ENCODE peak calls at places on chromosomes 2 and 18, in four cellular contexts. One of them, this sample, is unnamed.

GRCh38 chr2:27925640-27926472 is 35.3 kb downstream of the BABAM2 start:
- DNase-seq in H1: no peak
- DNase-seq in GM12878: no peak
- DNase-seq in HepG2: no peak
- DNase-seq in this sample: no peak

GRCh38 chr2:76556054-76556453 is 845.3 kb upstream of the GCFC2 start:
- DNase-seq in H1: no peak
- DNase-seq in GM12878: no peak
- DNase-seq in HepG2: no peak
- DNase-seq in this sample: no peak

GRCh38 chr2:11161747-11162146 is 6.5 kb downstream of the SLC66A3 start:
- DNase-seq in H1: no peak
- DNase-seq in GM12878: no peak
- DNase-seq in HepG2: no peak
- DNase-seq in this sample: no peak

GRCh38 chr2:127637725-127638252 is 8.2 kb upstream of the GPR17 start:
- DNase-seq in H1: no peak
- DNase-seq in GM12878: no peak
- DNase-seq in HepG2: no peak
- DNase-seq in this sample: peak

GRCh38 chr18:75100832-75101630 is 107.9 kb downstream of the PTGR3 start:
- DNase-seq in H1: peak
- DNase-seq in GM12878: no peak
- DNase-seq in HepG2: no peak
- DNase-seq in this sample: peak

GRCh38 chr2:222743263-222743865 is 71.9 kb downstream of the MOGAT1 start:
- DNase-seq in H1: no peak
- DNase-seq in GM12878: no peak
- DNase-seq in HepG2: no peak
- DNase-seq in this sample: no peak

GRCh38 chr18:38801640-38802039 is 1236.0 kb upstream of the CELF4 start:
- DNase-seq in H1: no peak
- DNase-seq in GM12878: no peak
- DNase-seq in HepG2: no peak
- DNase-seq in this sample: peak

GRCh38 chr2:55842009-55842408 is 81.6 kb downstream of the EFEMP1 start:
- DNase-seq in H1: no peak
- DNase-seq in GM12878: no peak
- DNase-seq in HepG2: no peak
- DNase-seq in this sample: no peak

GRCh38 chr2:222703866-222704265 is 32.4 kb downstream of the MOGAT1 start:
- DNase-seq in H1: no peak
- DNase-seq in GM12878: no peak
- DNase-seq in HepG2: no peak
- DNase-seq in this sample: no peak

GRCh38 chr2:150339951-150340350 is 147.5 kb downstream of the RND3 start:
- DNase-seq in H1: no peak
- DNase-seq in GM12878: no peak
- DNase-seq in HepG2: no peak
- DNase-seq in this sample: no peak

GRCh38 chr2:236955675-236956618 is 129.7 kb upstream of the COPS8 start:
- DNase-seq in H1: no peak
- DNase-seq in GM12878: no peak
- DNase-seq in HepG2: peak
- DNase-seq in this sample: no peak

GRCh38 chr2:119541476-119541875 is 2.8 kb upstream of the CFAP221 start:
- DNase-seq in H1: no peak
- DNase-seq in GM12878: no peak
- DNase-seq in HepG2: no peak
- DNase-seq in this sample: no peak

GRCh38 chr18:35345950-35346349 is 1.7 kb upstream of the ZNF24 start:
- DNase-seq in H1: no peak
- DNase-seq in GM12878: no peak
- DNase-seq in HepG2: no peak
- DNase-seq in this sample: no peak

GRCh38 chr2:218429951-218430692 is 11.2 kb downstream of the VIL1 start:
- DNase-seq in H1: no peak
- DNase-seq in GM12878: no peak
- DNase-seq in HepG2: no peak
- DNase-seq in this sample: no peak

GRCh38 chr18:22186484-22186971 is 17.1 kb downstream of the GATA6 start:
- DNase-seq in H1: no peak
- DNase-seq in GM12878: no peak
- DNase-seq in HepG2: no peak
- DNase-seq in this sample: no peak

GRCh38 chr2:169119816-169120215 is 50.5 kb downstream of the DHRS9 start:
- DNase-seq in H1: no peak
- DNase-seq in GM12878: no peak
- DNase-seq in HepG2: no peak
- DNase-seq in this sample: no peak

GRCh38 chr18:2337552-2338141 is 233.7 kb downstream of the METTL4 start:
- DNase-seq in H1: peak
- DNase-seq in GM12878: no peak
- DNase-seq in HepG2: peak
- DNase-seq in this sample: no peak

GRCh38 chr2:238097988-238098853 is 1.9 kb upstream of the ESPNL start:
- DNase-seq in H1: peak
- DNase-seq in GM12878: no peak
- DNase-seq in HepG2: no peak
- DNase-seq in this sample: peak

GRCh38 chr2:84613082-84613481 is 96.8 kb downstream of the DNAH6 start:
- DNase-seq in H1: no peak
- DNase-seq in GM12878: no peak
- DNase-seq in HepG2: peak
- DNase-seq in this sample: no peak

GRCh38 chr2:241232736-241233575 is 44.5 kb downstream of the ANO7 start:
- DNase-seq in H1: no peak
- DNase-seq in GM12878: no peak
- DNase-seq in HepG2: no peak
- DNase-seq in this sample: no peak

GRCh38 chr2:236871500-236872001 is 214.1 kb upstream of the COPS8 start:
- DNase-seq in H1: peak
- DNase-seq in GM12878: no peak
- DNase-seq in HepG2: peak
- DNase-seq in this sample: no peak

GRCh38 chr2:113328043-113328442 is 49.3 kb upstream of the PAX8 start:
- DNase-seq in H1: no peak
- DNase-seq in GM12878: no peak
- DNase-seq in HepG2: no peak
- DNase-seq in this sample: no peak
- TF ChIP-seq SUZ12 in H1: no peak
- TF ChIP-seq SUZ12 in GM12878: no peak
- TF ChIP-seq SUZ12 in HepG2: no peak
- TF ChIP-seq SUZ12 in this sample: no peak

GRCh38 chr18:57437782-57438668 is 2.9 kb downstream of the ONECUT2 start:
- DNase-seq in H1: peak
- DNase-seq in GM12878: no peak
- DNase-seq in HepG2: peak
- DNase-seq in this sample: no peak
- TF ChIP-seq YY1 in H1: no peak
- TF ChIP-seq YY1 in GM12878: no peak
- TF ChIP-seq YY1 in HepG2: peak
- TF ChIP-seq YY1 in this sample: no peak

DNA sequence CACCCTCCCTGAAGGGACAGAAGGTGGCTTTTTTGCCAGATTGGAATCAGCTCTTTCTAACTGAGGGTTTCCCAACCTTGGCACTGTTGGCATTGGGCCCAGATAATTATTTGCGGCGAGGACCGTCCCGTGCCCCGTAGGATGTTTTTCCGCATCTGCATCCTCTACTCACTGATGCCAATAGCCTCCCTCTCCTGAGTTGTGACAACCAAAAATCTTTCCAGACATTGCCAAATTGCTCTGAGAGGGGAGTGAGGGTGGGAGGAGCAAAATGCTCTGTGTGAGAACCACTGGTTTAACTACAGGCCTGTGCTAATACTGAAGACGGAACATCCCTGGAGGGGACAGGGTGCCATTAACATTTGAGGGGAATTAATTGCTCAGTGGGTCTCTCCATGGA is 33.6 kb upstream of the GLI2 start:
- DNase-seq in H1: no peak
- DNase-seq in GM12878: no peak
- DNase-seq in HepG2: no peak
- DNase-seq in this sample: no peak
- TF ChIP-seq ZNF274 in H1: no peak
- TF ChIP-seq ZNF274 in GM12878: no peak
- TF ChIP-seq ZNF274 in HepG2: no peak
- TF ChIP-seq ZNF274 in this sample: no peak

DNA sequence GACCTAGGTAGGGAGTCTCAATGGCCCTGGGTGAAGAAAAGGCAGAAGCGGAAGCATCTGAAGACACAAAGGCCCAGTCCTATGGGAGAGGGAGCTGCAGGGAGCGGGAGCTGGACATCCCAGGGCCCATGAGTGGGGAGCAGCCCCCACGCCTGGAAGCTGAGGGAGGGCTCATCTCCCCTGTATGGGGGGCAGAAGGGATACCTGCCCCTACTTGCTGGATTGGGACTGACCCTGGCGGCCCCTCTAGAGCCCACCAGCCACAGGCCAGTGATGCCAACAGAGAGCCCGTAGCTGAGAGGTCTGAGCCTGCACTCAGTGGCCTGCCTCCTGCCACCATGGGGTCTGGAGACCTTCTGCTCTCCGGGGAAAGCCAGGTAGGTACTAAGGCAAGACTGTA is 13.2 kb downstream of the CEP68 start:
- DNase-seq in H1: no peak
- DNase-seq in GM12878: no peak
- DNase-seq in HepG2: no peak
- DNase-seq in this sample: no peak
- TF ChIP-seq SUZ12 in H1: no peak
- TF ChIP-seq SUZ12 in GM12878: no peak
- TF ChIP-seq SUZ12 in HepG2: no peak
- TF ChIP-seq SUZ12 in this sample: no peak

GRCh38 chr2:232683368-232683767 is 13.8 kb upstream of the GIGYF2 start:
- DNase-seq in H1: no peak
- DNase-seq in GM12878: no peak
- DNase-seq in HepG2: no peak
- DNase-seq in this sample: no peak
- TF ChIP-seq YY1 in H1: no peak
- TF ChIP-seq YY1 in GM12878: no peak
- TF ChIP-seq YY1 in HepG2: no peak
- TF ChIP-seq YY1 in this sample: no peak

This sample was measured in NT2/D1.